ENCODE peak calls at places on chromosomes 11 and 22, in five cellular contexts. N is astrocyte of the spinal cord, M is right atrium auricular region, C is cardiac fibroblast, Q is ascending aorta. P is an unnamed sample.

GRCh38 chr11:117193130-117194020 is 5.8 kb upstream of the TAGLN start:
- DNase-seq in Q (no peak), C (no peak), M (no peak), N (no peak), P (no peak)

GRCh38 chr22:40271440-40271839 is 74.9 kb upstream of the ADSL start:
- DNase-seq in N (no peak), M (no peak), Q (no peak), C (no peak), P (no peak)

GRCh38 chr11:515131-515530 is 8.1 kb upstream of the RNH1 start:
- DNase-seq in N (no peak), Q (no peak), M (no peak), C (no peak), P (no peak)

GRCh38 chr11:16783321-16783801 is 44.9 kb downstream of the C11orf58 start:
- DNase-seq in M (no peak), N (no peak), Q (no peak), C (no peak), P (no peak)

GRCh38 chr11:115391598-115391997 is 112.6 kb downstream of the CADM1 start:
- DNase-seq in Q (no peak), C (no peak), N (no peak), M (no peak), P (no peak)

GRCh38 chr11:120337133-120337895 is 1.1 kb downstream of the ARHGEF12 start:
- DNase-seq in M (no peak), C (no peak), N (no peak), Q (no peak), P (no peak)

GRCh38 chr22:37383342-37383741 is 43.9 kb downstream of the ELFN2 start:
- DNase-seq in M (no peak), Q (no peak), C (no peak), N (no peak), P (no peak)

GRCh38 chr11:119483341-119483880 is 60.4 kb upstream of the THY1 start:
- DNase-seq in Q (no peak), N (no peak), M (no peak), C (no peak), P (no peak)

GRCh38 chr11:34243620-34244493 is 114.0 kb downstream of the ABTB2 start:
- DNase-seq in C (peak; percentile 78), N (peak; percentile 68), M (no peak), Q (no peak), P (no peak)

GRCh38 chr22:31144223-31144622 is 3.9 kb upstream of the PLA2G3 start:
- DNase-seq in N (no peak), C (peak; percentile 67), Q (no peak), M (no peak), P (no peak)

GRCh38 chr11:69874984-69875673 is 55.9 kb upstream of the FGF3 start:
- DNase-seq in N (no peak), M (no peak), Q (no peak), C (no peak), P (no peak)

GRCh38 chr11:85679581-85679980 is 6.4 kb downstream of the CCDC89 start:
- DNase-seq in C (no peak), Q (no peak), N (no peak), M (no peak), P (no peak)

GRCh38 chr11:85685820-85686459 is at the start of gene CCDC89:
- DNase-seq in Q (peak; percentile 33), M (peak; percentile 88), N (peak; percentile 94), C (peak; percentile 99), P (no peak)

GRCh38 chr11:85680897-85681296 is 5.1 kb downstream of the CCDC89 start:
- DNase-seq in M (no peak), N (no peak), C (no peak), Q (no peak), P (no peak)

GRCh38 chr11:85685131-85685819 is 720 bp downstream of the CCDC89 start:
- DNase-seq in N (no peak), M (no peak), Q (no peak), C (peak; percentile 37), P (no peak)

DNA sequence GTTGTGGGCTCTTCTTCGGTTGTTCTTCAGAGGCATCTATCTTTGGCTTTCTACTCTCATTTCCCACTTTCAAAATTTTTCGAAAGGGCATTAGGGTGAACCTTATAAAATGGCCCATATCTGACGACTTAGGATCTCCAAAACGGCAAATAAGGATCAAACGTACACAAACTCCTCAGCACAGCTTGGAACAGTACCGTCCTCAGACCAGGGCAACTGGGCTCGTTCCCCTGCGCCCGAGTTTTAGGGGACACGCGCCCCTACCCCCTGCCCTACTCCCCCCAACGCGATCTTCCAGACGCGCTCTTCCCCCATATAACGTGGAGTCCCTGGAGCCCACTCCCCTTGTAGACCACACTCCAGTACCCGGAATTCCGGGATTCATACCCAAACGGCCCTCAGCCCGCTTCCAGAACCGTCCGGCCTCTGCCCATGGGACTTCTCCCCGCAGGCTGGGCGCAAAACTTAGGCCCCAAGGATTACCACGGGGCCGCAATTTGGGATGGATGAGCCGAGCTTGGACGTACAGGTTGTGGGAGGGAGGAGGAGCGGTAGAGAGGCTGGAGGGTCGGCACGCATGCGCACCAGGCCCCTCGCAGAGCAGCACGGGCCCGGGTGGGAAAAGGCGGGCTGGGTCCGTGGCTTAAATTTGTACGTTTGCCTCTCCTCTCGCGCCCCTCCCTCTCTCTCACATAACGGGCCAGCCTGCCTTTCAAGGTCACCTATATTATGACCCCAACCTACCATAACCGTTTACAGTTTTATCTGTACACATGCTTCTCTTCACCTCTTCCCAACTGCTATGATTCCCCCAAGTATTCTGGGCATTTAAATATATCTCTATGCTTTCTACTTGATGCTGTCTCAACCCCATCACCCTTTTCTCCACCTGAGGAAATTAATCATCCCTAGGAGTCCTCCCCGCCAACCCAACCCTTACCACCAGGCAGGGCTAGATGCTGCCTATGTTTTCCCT is 3.4 kb downstream of the CCDC89 start:
- DNase-seq in Q (no peak), C (peak; percentile 49), N (peak; percentile 52), M (no peak), P (no peak)
- H3K4me3 ChIP-seq in Q (peak overlapping the region; percentile 58), C (peak overlapping the region; percentile 65), N (peak overlapping the region; percentile 63), M (peak overlapping the region; percentile 61), P (no peak overlapping the region)

GRCh38 chr11:78202733-78203167 is 14.0 kb downstream of the USP35 start:
- DNase-seq in M (no peak), C (no peak), Q (no peak), N (no peak), P (peak; percentile 65)
- H3K4me3 ChIP-seq in M (no peak overlapping the region), C (no peak overlapping the region), Q (no peak overlapping the region), N (no peak overlapping the region), P (no peak overlapping the region)

DNA sequence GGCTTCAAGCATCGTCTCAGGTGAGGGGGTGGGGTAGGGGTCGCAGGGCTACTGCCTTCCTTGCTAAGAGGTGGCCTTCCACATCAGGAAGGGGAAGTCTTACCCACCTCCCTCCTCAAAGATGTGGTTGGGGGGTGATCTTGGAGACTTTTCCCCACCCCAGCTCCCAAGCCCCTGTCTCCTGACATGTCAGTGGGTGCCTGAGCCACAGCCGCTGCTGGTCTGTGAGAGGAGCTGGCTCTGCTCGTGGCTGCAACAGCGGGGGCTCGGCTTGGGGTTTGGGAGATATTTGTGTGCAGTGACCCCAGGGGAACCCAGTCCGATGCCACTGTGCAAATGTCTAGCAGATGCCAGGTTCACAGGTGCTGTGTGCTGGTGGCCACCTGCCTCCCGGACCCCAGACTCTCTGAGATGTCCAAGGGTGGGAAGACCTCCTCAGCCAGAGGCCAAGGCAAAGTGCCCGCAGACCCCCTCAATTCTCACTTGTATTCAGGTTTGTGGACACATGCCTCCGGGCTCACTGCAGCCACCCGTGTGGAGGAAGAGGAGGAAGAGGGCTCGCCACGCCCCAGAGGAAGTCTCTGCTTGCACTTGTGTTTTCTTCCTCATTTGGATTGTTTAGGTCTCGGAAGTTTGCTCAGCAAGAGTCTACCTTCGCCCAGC is 1.9 kb downstream of the KCNQ1 start:
- DNase-seq in C (no peak), M (no peak), N (no peak), Q (no peak), P (peak; percentile 75)
- H3K4me3 ChIP-seq in C (no peak overlapping the region), M (peak overlapping the region; percentile 54), N (no peak overlapping the region), Q (no peak overlapping the region), P (no peak overlapping the region)

DNA sequence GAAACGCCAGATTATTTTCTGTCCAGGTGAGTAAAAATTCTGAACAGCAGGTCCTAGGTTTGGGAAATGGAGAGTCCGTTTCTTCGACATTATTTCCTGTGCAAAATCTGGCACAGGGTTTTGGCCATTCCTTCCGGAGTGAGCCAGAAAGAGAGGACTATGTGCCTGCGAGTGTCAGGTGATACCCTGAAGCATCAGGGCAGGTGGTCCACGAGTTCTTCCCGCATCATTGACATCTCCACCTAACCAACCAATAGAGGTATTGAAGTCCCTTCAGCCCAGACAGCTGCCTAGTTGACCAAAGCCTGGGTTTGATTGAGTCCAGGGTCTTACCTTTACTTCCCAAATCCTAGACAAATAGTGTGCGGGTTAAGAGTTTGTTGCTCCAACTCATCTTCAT is 808 bp downstream of the SNAP29 start:
- DNase-seq in Q (no peak), M (no peak), N (no peak), C (no peak), P (no peak)
- H3K4me3 ChIP-seq in Q (peak overlapping the region; percentile 82), M (peak overlapping the region; percentile 69), N (peak overlapping the region; percentile 88), C (peak overlapping the region; percentile 70), P (peak overlapping the region; percentile 71)

DNA sequence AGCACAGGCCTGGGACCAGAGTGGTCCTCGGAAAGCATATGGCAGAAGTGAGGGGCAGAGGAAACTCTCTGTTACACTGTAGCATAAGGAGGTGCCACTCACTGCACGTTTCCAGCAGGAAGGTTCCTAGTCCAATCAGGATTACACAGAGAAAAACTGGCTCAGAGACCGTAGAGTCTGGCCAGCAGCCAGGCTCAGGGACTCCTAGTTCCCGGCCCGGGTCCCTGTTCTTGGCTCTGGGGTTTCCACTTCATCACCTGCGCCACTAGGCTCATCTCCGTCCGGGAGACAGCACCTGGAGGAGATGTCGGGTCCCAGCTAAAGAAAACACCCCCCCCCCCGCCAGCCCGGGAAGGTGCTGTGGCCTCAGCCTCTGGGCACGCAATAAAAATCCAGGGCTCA is 1.1 kb downstream of the TTLL12 start:
- DNase-seq in M (no peak), Q (no peak), N (no peak), C (no peak), P (peak; percentile 12)
- H3K4me3 ChIP-seq in M (peak overlapping the region; percentile 77), Q (peak overlapping the region; percentile 87), N (peak overlapping the region; percentile 69), C (peak overlapping the region; percentile 70), P (peak overlapping the region; percentile 77)